ENCODE peak calls at places on chromosomes 2 and 18, in seven cellular contexts. One of them, this sample, is unnamed.

GRCh38 chr2:20146401-20146800 is 78.5 kb downstream of the SDC1 start:
- DNase-seq in adipocyte: no peak
- DNase-seq in K562: no peak
- DNase-seq in fibroblast of mammary gland: no peak
- DNase-seq in Peyer's patch: no peak
- DNase-seq in heart left ventricle: no peak
- DNase-seq in coronary artery: no peak
- DNase-seq in this sample: no peak

GRCh38 chr2:168773128-168773527 is 29.3 kb upstream of the NOSTRIN start:
- DNase-seq in adipocyte: no peak
- DNase-seq in K562: no peak
- DNase-seq in fibroblast of mammary gland: no peak
- DNase-seq in Peyer's patch: no peak
- DNase-seq in heart left ventricle: no peak
- DNase-seq in coronary artery: no peak
- DNase-seq in this sample: no peak

GRCh38 chr2:19796036-19796703 is 105.6 kb downstream of the TTC32 start:
- DNase-seq in adipocyte: peak; percentile 85
- DNase-seq in K562: no peak
- DNase-seq in fibroblast of mammary gland: peak; percentile 91
- DNase-seq in Peyer's patch: no peak
- DNase-seq in heart left ventricle: no peak
- DNase-seq in coronary artery: no peak
- DNase-seq in this sample: peak; percentile 49

GRCh38 chr2:72803151-72803550 is 22.7 kb downstream of the EXOC6B start:
- DNase-seq in adipocyte: no peak
- DNase-seq in K562: no peak
- DNase-seq in fibroblast of mammary gland: peak; percentile 67
- DNase-seq in Peyer's patch: no peak
- DNase-seq in heart left ventricle: no peak
- DNase-seq in coronary artery: no peak
- DNase-seq in this sample: peak; percentile 65

GRCh38 chr2:71865391-71865965 is 282.2 kb downstream of the CYP26B1 start:
- DNase-seq in adipocyte: no peak
- DNase-seq in K562: no peak
- DNase-seq in fibroblast of mammary gland: no peak
- DNase-seq in Peyer's patch: no peak
- DNase-seq in heart left ventricle: no peak
- DNase-seq in coronary artery: no peak
- DNase-seq in this sample: no peak

GRCh38 chr18:41818381-41819355 is 136.4 kb upstream of the PIK3C3 start:
- DNase-seq in adipocyte: no peak
- DNase-seq in K562: no peak
- DNase-seq in fibroblast of mammary gland: no peak
- DNase-seq in Peyer's patch: no peak
- DNase-seq in heart left ventricle: no peak
- DNase-seq in coronary artery: no peak
- DNase-seq in this sample: no peak

GRCh38 chr2:120842456-120843439 is 107.1 kb downstream of the GLI2 start:
- DNase-seq in adipocyte: peak; percentile 64
- DNase-seq in K562: no peak
- DNase-seq in fibroblast of mammary gland: no peak
- DNase-seq in Peyer's patch: no peak
- DNase-seq in heart left ventricle: no peak
- DNase-seq in coronary artery: no peak
- DNase-seq in this sample: peak; percentile 19

GRCh38 chr2:38462121-38462634 is 85.1 kb upstream of the ATL2 start:
- DNase-seq in adipocyte: peak; percentile 92
- DNase-seq in K562: peak; percentile 46
- DNase-seq in fibroblast of mammary gland: peak; percentile 93
- DNase-seq in Peyer's patch: peak; percentile 67
- DNase-seq in heart left ventricle: no peak
- DNase-seq in coronary artery: no peak
- DNase-seq in this sample: peak; percentile 94

GRCh38 chr18:32139835-32140283 is 48.2 kb downstream of the RNF138 start:
- DNase-seq in adipocyte: no peak
- DNase-seq in K562: no peak
- DNase-seq in fibroblast of mammary gland: no peak
- DNase-seq in Peyer's patch: no peak
- DNase-seq in heart left ventricle: no peak
- DNase-seq in coronary artery: no peak
- DNase-seq in this sample: no peak

GRCh38 chr2:7899923-7900322 is 781.9 kb upstream of the ID2 start:
- DNase-seq in adipocyte: no peak
- DNase-seq in K562: no peak
- DNase-seq in fibroblast of mammary gland: no peak
- DNase-seq in Peyer's patch: no peak
- DNase-seq in heart left ventricle: no peak
- DNase-seq in coronary artery: no peak
- DNase-seq in this sample: no peak

GRCh38 chr2:221124542-221125235 is 447.4 kb downstream of the EPHA4 start:
- DNase-seq in adipocyte: peak; percentile 6
- DNase-seq in K562: no peak
- DNase-seq in fibroblast of mammary gland: no peak
- DNase-seq in Peyer's patch: no peak
- DNase-seq in heart left ventricle: peak; percentile 34
- DNase-seq in coronary artery: no peak
- DNase-seq in this sample: no peak

GRCh38 chr2:218162817-218163216 is 3.9 kb downstream of the CXCR1 start:
- DNase-seq in adipocyte: no peak
- DNase-seq in K562: no peak
- DNase-seq in fibroblast of mammary gland: no peak
- DNase-seq in Peyer's patch: no peak
- DNase-seq in heart left ventricle: no peak
- DNase-seq in coronary artery: no peak
- DNase-seq in this sample: no peak

GRCh38 chr2:109517118-109517889 is 96.5 kb downstream of the SEPTIN10 start:
- DNase-seq in adipocyte: no peak
- DNase-seq in K562: no peak
- DNase-seq in fibroblast of mammary gland: no peak
- DNase-seq in Peyer's patch: no peak
- DNase-seq in heart left ventricle: no peak
- DNase-seq in coronary artery: no peak
- DNase-seq in this sample: no peak

GRCh38 chr2:37020212-37020886 is 54.0 kb upstream of the STRN start:
- DNase-seq in adipocyte: peak; percentile 68
- DNase-seq in K562: no peak
- DNase-seq in fibroblast of mammary gland: peak; percentile 81
- DNase-seq in Peyer's patch: no peak
- DNase-seq in heart left ventricle: peak; percentile 94
- DNase-seq in coronary artery: peak; percentile 78
- DNase-seq in this sample: peak; percentile 84

GRCh38 chr2:206962966-206963365 is 23.6 kb downstream of the CPO start:
- DNase-seq in adipocyte: no peak
- DNase-seq in K562: no peak
- DNase-seq in fibroblast of mammary gland: no peak
- DNase-seq in Peyer's patch: no peak
- DNase-seq in heart left ventricle: no peak
- DNase-seq in coronary artery: no peak
- DNase-seq in this sample: no peak

GRCh38 chr2:202705446-202706020 is 70.8 kb downstream of the FAM117B start:
- DNase-seq in adipocyte: no peak
- DNase-seq in K562: no peak
- DNase-seq in fibroblast of mammary gland: no peak
- DNase-seq in Peyer's patch: no peak
- DNase-seq in heart left ventricle: no peak
- DNase-seq in coronary artery: no peak
- DNase-seq in this sample: no peak

GRCh38 chr2:202700075-202700901 is 65.5 kb downstream of the FAM117B start:
- DNase-seq in adipocyte: no peak
- DNase-seq in K562: no peak
- DNase-seq in fibroblast of mammary gland: no peak
- DNase-seq in Peyer's patch: no peak
- DNase-seq in heart left ventricle: no peak
- DNase-seq in coronary artery: no peak
- DNase-seq in this sample: no peak

GRCh38 chr2:202703091-202703490 is 68.3 kb downstream of the FAM117B start:
- DNase-seq in adipocyte: no peak
- DNase-seq in K562: no peak
- DNase-seq in fibroblast of mammary gland: no peak
- DNase-seq in Peyer's patch: no peak
- DNase-seq in heart left ventricle: no peak
- DNase-seq in coronary artery: no peak
- DNase-seq in this sample: peak; percentile 20

GRCh38 chr2:202704248-202704647 is 69.5 kb downstream of the FAM117B start:
- DNase-seq in adipocyte: no peak
- DNase-seq in K562: no peak
- DNase-seq in fibroblast of mammary gland: no peak
- DNase-seq in Peyer's patch: no peak
- DNase-seq in heart left ventricle: no peak
- DNase-seq in coronary artery: no peak
- DNase-seq in this sample: no peak
- H3K4me3 ChIP-seq in adipocyte: no peak overlapping the region
- H3K4me3 ChIP-seq in K562: no peak overlapping the region
- H3K4me3 ChIP-seq in fibroblast of mammary gland: no peak overlapping the region
- H3K4me3 ChIP-seq in Peyer's patch: no peak overlapping the region
- H3K4me3 ChIP-seq in heart left ventricle: no peak overlapping the region
- H3K4me3 ChIP-seq in coronary artery: no peak overlapping the region
- H3K4me3 ChIP-seq in this sample: no peak overlapping the region

GRCh38 chr2:180015951-180016709 is 9.0 kb upstream of the CWC22 start:
- DNase-seq in adipocyte: peak; percentile 93
- DNase-seq in K562: no peak
- DNase-seq in fibroblast of mammary gland: peak; percentile 93
- DNase-seq in Peyer's patch: no peak
- DNase-seq in heart left ventricle: no peak
- DNase-seq in coronary artery: no peak
- DNase-seq in this sample: peak; percentile 85
- H3K4me3 ChIP-seq in adipocyte: peak overlapping the region; percentile 66
- H3K4me3 ChIP-seq in K562: no peak overlapping the region
- H3K4me3 ChIP-seq in fibroblast of mammary gland: peak overlapping the region; percentile 31
- H3K4me3 ChIP-seq in Peyer's patch: no peak overlapping the region
- H3K4me3 ChIP-seq in heart left ventricle: no peak overlapping the region
- H3K4me3 ChIP-seq in coronary artery: no peak overlapping the region
- H3K4me3 ChIP-seq in this sample: no peak overlapping the region

GRCh38 chr2:99066602-99067001 is 74.9 kb upstream of the C2orf15 start:
- DNase-seq in adipocyte: peak; percentile 69
- DNase-seq in K562: no peak
- DNase-seq in fibroblast of mammary gland: peak; percentile 43
- DNase-seq in Peyer's patch: no peak
- DNase-seq in heart left ventricle: no peak
- DNase-seq in coronary artery: no peak
- DNase-seq in this sample: peak; percentile 77
- H3K4me3 ChIP-seq in adipocyte: no peak overlapping the region
- H3K4me3 ChIP-seq in K562: no peak overlapping the region
- H3K4me3 ChIP-seq in fibroblast of mammary gland: no peak overlapping the region
- H3K4me3 ChIP-seq in Peyer's patch: no peak overlapping the region
- H3K4me3 ChIP-seq in heart left ventricle: no peak overlapping the region
- H3K4me3 ChIP-seq in coronary artery: no peak overlapping the region
- H3K4me3 ChIP-seq in this sample: no peak overlapping the region

GRCh38 chr2:173008786-173009185 is 66.9 kb upstream of the MAP3K20 start:
- DNase-seq in adipocyte: no peak
- DNase-seq in K562: no peak
- DNase-seq in fibroblast of mammary gland: no peak
- DNase-seq in Peyer's patch: no peak
- DNase-seq in heart left ventricle: no peak
- DNase-seq in coronary artery: no peak
- DNase-seq in this sample: no peak

GRCh38 chr2:172999641-173000387 is 75.8 kb upstream of the MAP3K20 start:
- DNase-seq in adipocyte: no peak
- DNase-seq in K562: no peak
- DNase-seq in fibroblast of mammary gland: peak; percentile 28
- DNase-seq in Peyer's patch: no peak
- DNase-seq in heart left ventricle: no peak
- DNase-seq in coronary artery: no peak
- DNase-seq in this sample: no peak

GRCh38 chr2:172998547-172998946 is 77.1 kb upstream of the MAP3K20 start:
- DNase-seq in adipocyte: no peak
- DNase-seq in K562: no peak
- DNase-seq in fibroblast of mammary gland: no peak
- DNase-seq in Peyer's patch: no peak
- DNase-seq in heart left ventricle: no peak
- DNase-seq in coronary artery: no peak
- DNase-seq in this sample: no peak

GRCh38 chr2:173001664-173002604 is 73.7 kb upstream of the MAP3K20 start:
- DNase-seq in adipocyte: no peak
- DNase-seq in K562: no peak
- DNase-seq in fibroblast of mammary gland: no peak
- DNase-seq in Peyer's patch: no peak
- DNase-seq in heart left ventricle: no peak
- DNase-seq in coronary artery: no peak
- DNase-seq in this sample: no peak

GRCh38 chr2:173002751-173003541 is 72.7 kb upstream of the MAP3K20 start:
- DNase-seq in adipocyte: peak; percentile 28
- DNase-seq in K562: no peak
- DNase-seq in fibroblast of mammary gland: no peak
- DNase-seq in Peyer's patch: no peak
- DNase-seq in heart left ventricle: no peak
- DNase-seq in coronary artery: no peak
- DNase-seq in this sample: no peak
- H3K4me3 ChIP-seq in adipocyte: no peak overlapping the region
- H3K4me3 ChIP-seq in K562: no peak overlapping the region
- H3K4me3 ChIP-seq in fibroblast of mammary gland: no peak overlapping the region
- H3K4me3 ChIP-seq in Peyer's patch: no peak overlapping the region
- H3K4me3 ChIP-seq in heart left ventricle: no peak overlapping the region
- H3K4me3 ChIP-seq in coronary artery: no peak overlapping the region
- H3K4me3 ChIP-seq in this sample: no peak overlapping the region

GRCh38 chr2:27730249-27730648 is 41.3 kb upstream of the MRPL33 start:
- DNase-seq in adipocyte: no peak
- DNase-seq in K562: no peak
- DNase-seq in fibroblast of mammary gland: no peak
- DNase-seq in Peyer's patch: no peak
- DNase-seq in heart left ventricle: peak; percentile 45
- DNase-seq in coronary artery: no peak
- DNase-seq in this sample: no peak
- H3K4me3 ChIP-seq in adipocyte: no peak overlapping the region
- H3K4me3 ChIP-seq in K562: no peak overlapping the region
- H3K4me3 ChIP-seq in fibroblast of mammary gland: no peak overlapping the region
- H3K4me3 ChIP-seq in Peyer's patch: no peak overlapping the region
- H3K4me3 ChIP-seq in heart left ventricle: no peak overlapping the region
- H3K4me3 ChIP-seq in coronary artery: no peak overlapping the region
- H3K4me3 ChIP-seq in this sample: no peak overlapping the region

GRCh38 chr2:70258532-70258875 is 567 bp downstream of the PCYOX1 start:
- DNase-seq in adipocyte: peak; percentile 33
- DNase-seq in K562: no peak
- DNase-seq in fibroblast of mammary gland: peak; percentile 73
- DNase-seq in Peyer's patch: peak; percentile 67
- DNase-seq in heart left ventricle: peak; percentile 91
- DNase-seq in coronary artery: peak; percentile 84
- DNase-seq in this sample: peak; percentile 66

GRCh38 chr2:70255637-70256314 is 2.2 kb upstream of the PCYOX1 start:
- DNase-seq in adipocyte: no peak
- DNase-seq in K562: no peak
- DNase-seq in fibroblast of mammary gland: no peak
- DNase-seq in Peyer's patch: no peak
- DNase-seq in heart left ventricle: no peak
- DNase-seq in coronary artery: no peak
- DNase-seq in this sample: no peak

DNA sequence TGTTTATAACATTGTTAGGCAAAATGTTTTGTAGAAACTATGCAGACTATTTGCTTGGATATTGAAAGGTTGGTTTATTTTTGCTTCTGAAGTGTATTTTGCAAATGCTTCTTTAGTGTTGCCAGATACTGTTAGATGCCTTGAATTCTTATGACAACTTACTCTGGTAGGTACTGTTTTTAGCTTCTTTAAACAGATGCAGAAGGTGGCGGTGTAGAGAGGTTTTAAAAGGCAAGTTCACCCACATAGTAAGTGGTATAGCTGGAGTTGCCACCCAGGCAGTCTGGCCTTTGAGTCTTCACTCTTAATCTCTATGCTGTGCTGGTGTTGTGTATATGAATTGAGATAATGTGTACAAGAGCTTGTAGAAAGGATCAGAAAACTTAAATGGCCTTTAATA is 3.6 kb downstream of the PCYOX1 start:
- DNase-seq in adipocyte: no peak
- DNase-seq in K562: no peak
- DNase-seq in fibroblast of mammary gland: no peak
- DNase-seq in Peyer's patch: no peak
- DNase-seq in heart left ventricle: no peak
- DNase-seq in coronary artery: no peak
- DNase-seq in this sample: no peak
- H3K4me3 ChIP-seq in adipocyte: peak overlapping the region; percentile 56
- H3K4me3 ChIP-seq in K562: no peak overlapping the region
- H3K4me3 ChIP-seq in fibroblast of mammary gland: no peak overlapping the region
- H3K4me3 ChIP-seq in Peyer's patch: no peak overlapping the region
- H3K4me3 ChIP-seq in heart left ventricle: peak overlapping the region; percentile 17
- H3K4me3 ChIP-seq in coronary artery: peak overlapping the region; percentile 23
- H3K4me3 ChIP-seq in this sample: no peak overlapping the region

This sample was measured in cardiac fibroblast.